ENCODE peak calls at places on chromosomes 6 and 20, in four cellular contexts. One of them, this sample, is unnamed.

GRCh38 chr6:33716890-33717632 is 5.6 kb upstream of the UQCC2 start:
- DNase-seq in stimulated activated CD8-positive, alpha-beta memory T cell treated with anti-CD3 and anti-CD28 coated beads, Interleukin-7, amount 100 ng/mL, for 48 hours: no peak
- DNase-seq in activated CD4-positive, alpha-beta T cell treated with anti-CD3 and anti-CD28 coated beads, Interleukin-2, amount 50 U/mL, for 24 hours: no peak
- DNase-seq in HFF-Myc: no peak
- DNase-seq in this sample: no peak

GRCh38 chr6:157905590-157906337 is 75.9 kb upstream of the SYNJ2 start:
- DNase-seq in stimulated activated CD8-positive, alpha-beta memory T cell treated with anti-CD3 and anti-CD28 coated beads, Interleukin-7, amount 100 ng/mL, for 48 hours: no peak
- DNase-seq in HFF-Myc: no peak
- DNase-seq in activated CD4-positive, alpha-beta T cell treated with anti-CD3 and anti-CD28 coated beads, Interleukin-2, amount 50 U/mL, for 24 hours: no peak
- DNase-seq in this sample: no peak

GRCh38 chr20:44691424-44692423 is 23.4 kb upstream of the CCN5 start:
- DNase-seq in HFF-Myc: no peak
- DNase-seq in stimulated activated CD8-positive, alpha-beta memory T cell treated with anti-CD3 and anti-CD28 coated beads, Interleukin-7, amount 100 ng/mL, for 48 hours: no peak
- DNase-seq in activated CD4-positive, alpha-beta T cell treated with anti-CD3 and anti-CD28 coated beads, Interleukin-2, amount 50 U/mL, for 24 hours: no peak
- DNase-seq in this sample: no peak

GRCh38 chr6:43940393-43941087 is 170.5 kb downstream of the VEGFA start:
- DNase-seq in HFF-Myc: no peak
- DNase-seq in activated CD4-positive, alpha-beta T cell treated with anti-CD3 and anti-CD28 coated beads, Interleukin-2, amount 50 U/mL, for 24 hours: no peak
- DNase-seq in stimulated activated CD8-positive, alpha-beta memory T cell treated with anti-CD3 and anti-CD28 coated beads, Interleukin-7, amount 100 ng/mL, for 48 hours: no peak
- DNase-seq in this sample: no peak

GRCh38 chr6:33983109-33983475 is 162.8 kb downstream of the GRM4 start:
- DNase-seq in stimulated activated CD8-positive, alpha-beta memory T cell treated with anti-CD3 and anti-CD28 coated beads, Interleukin-7, amount 100 ng/mL, for 48 hours: no peak
- DNase-seq in HFF-Myc: no peak
- DNase-seq in activated CD4-positive, alpha-beta T cell treated with anti-CD3 and anti-CD28 coated beads, Interleukin-2, amount 50 U/mL, for 24 hours: no peak
- DNase-seq in this sample: no peak

GRCh38 chr6:67683960-67684359 is 951.1 kb upstream of the ADGRB3 start:
- DNase-seq in HFF-Myc: peak
- DNase-seq in stimulated activated CD8-positive, alpha-beta memory T cell treated with anti-CD3 and anti-CD28 coated beads, Interleukin-7, amount 100 ng/mL, for 48 hours: no peak
- DNase-seq in activated CD4-positive, alpha-beta T cell treated with anti-CD3 and anti-CD28 coated beads, Interleukin-2, amount 50 U/mL, for 24 hours: no peak
- DNase-seq in this sample: no peak

GRCh38 chr6:149934249-149935156 is 7.3 kb upstream of the ULBP2 start:
- DNase-seq in HFF-Myc: peak
- DNase-seq in stimulated activated CD8-positive, alpha-beta memory T cell treated with anti-CD3 and anti-CD28 coated beads, Interleukin-7, amount 100 ng/mL, for 48 hours: peak
- DNase-seq in activated CD4-positive, alpha-beta T cell treated with anti-CD3 and anti-CD28 coated beads, Interleukin-2, amount 50 U/mL, for 24 hours: peak
- DNase-seq in this sample: no peak

GRCh38 chr6:3744211-3744900 is 7.2 kb downstream of the PXDC1 start:
- DNase-seq in HFF-Myc: no peak
- DNase-seq in stimulated activated CD8-positive, alpha-beta memory T cell treated with anti-CD3 and anti-CD28 coated beads, Interleukin-7, amount 100 ng/mL, for 48 hours: no peak
- DNase-seq in activated CD4-positive, alpha-beta T cell treated with anti-CD3 and anti-CD28 coated beads, Interleukin-2, amount 50 U/mL, for 24 hours: no peak
- DNase-seq in this sample: no peak

GRCh38 chr6:33904050-33904827 is 100.4 kb upstream of the MLN start:
- DNase-seq in HFF-Myc: no peak
- DNase-seq in stimulated activated CD8-positive, alpha-beta memory T cell treated with anti-CD3 and anti-CD28 coated beads, Interleukin-7, amount 100 ng/mL, for 48 hours: peak
- DNase-seq in activated CD4-positive, alpha-beta T cell treated with anti-CD3 and anti-CD28 coated beads, Interleukin-2, amount 50 U/mL, for 24 hours: peak
- DNase-seq in this sample: no peak

GRCh38 chr6:42400886-42401604 is 50.7 kb downstream of the TRERF1 start:
- DNase-seq in HFF-Myc: no peak
- DNase-seq in activated CD4-positive, alpha-beta T cell treated with anti-CD3 and anti-CD28 coated beads, Interleukin-2, amount 50 U/mL, for 24 hours: no peak
- DNase-seq in stimulated activated CD8-positive, alpha-beta memory T cell treated with anti-CD3 and anti-CD28 coated beads, Interleukin-7, amount 100 ng/mL, for 48 hours: no peak
- DNase-seq in this sample: no peak

GRCh38 chr6:47153066-47153755 is 111.1 kb upstream of the ADGRF1 start:
- DNase-seq in activated CD4-positive, alpha-beta T cell treated with anti-CD3 and anti-CD28 coated beads, Interleukin-2, amount 50 U/mL, for 24 hours: no peak
- DNase-seq in stimulated activated CD8-positive, alpha-beta memory T cell treated with anti-CD3 and anti-CD28 coated beads, Interleukin-7, amount 100 ng/mL, for 48 hours: no peak
- DNase-seq in HFF-Myc: no peak
- DNase-seq in this sample: no peak

GRCh38 chr6:108968325-108968724 is 120.1 kb downstream of the ARMC2 start:
- DNase-seq in activated CD4-positive, alpha-beta T cell treated with anti-CD3 and anti-CD28 coated beads, Interleukin-2, amount 50 U/mL, for 24 hours: no peak
- DNase-seq in stimulated activated CD8-positive, alpha-beta memory T cell treated with anti-CD3 and anti-CD28 coated beads, Interleukin-7, amount 100 ng/mL, for 48 hours: no peak
- DNase-seq in HFF-Myc: no peak
- DNase-seq in this sample: no peak

GRCh38 chr6:53795702-53796450 is 1.1 kb downstream of the LRRC1 start:
- DNase-seq in HFF-Myc: no peak
- DNase-seq in stimulated activated CD8-positive, alpha-beta memory T cell treated with anti-CD3 and anti-CD28 coated beads, Interleukin-7, amount 100 ng/mL, for 48 hours: no peak
- DNase-seq in activated CD4-positive, alpha-beta T cell treated with anti-CD3 and anti-CD28 coated beads, Interleukin-2, amount 50 U/mL, for 24 hours: no peak
- DNase-seq in this sample: peak

GRCh38 chr6:30135757-30136156 is at the start of gene TRIM40:
- DNase-seq in stimulated activated CD8-positive, alpha-beta memory T cell treated with anti-CD3 and anti-CD28 coated beads, Interleukin-7, amount 100 ng/mL, for 48 hours: no peak
- DNase-seq in activated CD4-positive, alpha-beta T cell treated with anti-CD3 and anti-CD28 coated beads, Interleukin-2, amount 50 U/mL, for 24 hours: no peak
- DNase-seq in HFF-Myc: no peak
- DNase-seq in this sample: no peak

GRCh38 chr6:116764961-116765841 is at the start of gene FAM162B:
- DNase-seq in HFF-Myc: no peak
- DNase-seq in activated CD4-positive, alpha-beta T cell treated with anti-CD3 and anti-CD28 coated beads, Interleukin-2, amount 50 U/mL, for 24 hours: no peak
- DNase-seq in stimulated activated CD8-positive, alpha-beta memory T cell treated with anti-CD3 and anti-CD28 coated beads, Interleukin-7, amount 100 ng/mL, for 48 hours: no peak
- DNase-seq in this sample: peak

GRCh38 chr20:50668326-50668725 is 23.0 kb downstream of the RIPOR3 start:
- DNase-seq in stimulated activated CD8-positive, alpha-beta memory T cell treated with anti-CD3 and anti-CD28 coated beads, Interleukin-7, amount 100 ng/mL, for 48 hours: no peak
- DNase-seq in activated CD4-positive, alpha-beta T cell treated with anti-CD3 and anti-CD28 coated beads, Interleukin-2, amount 50 U/mL, for 24 hours: no peak
- DNase-seq in HFF-Myc: no peak
- DNase-seq in this sample: no peak

GRCh38 chr6:24394777-24395437 is 7.8 kb upstream of the MRS2 start:
- DNase-seq in HFF-Myc: no peak
- DNase-seq in stimulated activated CD8-positive, alpha-beta memory T cell treated with anti-CD3 and anti-CD28 coated beads, Interleukin-7, amount 100 ng/mL, for 48 hours: no peak
- DNase-seq in activated CD4-positive, alpha-beta T cell treated with anti-CD3 and anti-CD28 coated beads, Interleukin-2, amount 50 U/mL, for 24 hours: no peak
- DNase-seq in this sample: no peak

GRCh38 chr20:46402236-46402886 is 4.1 kb downstream of the ELMO2 start:
- DNase-seq in HFF-Myc: no peak
- DNase-seq in stimulated activated CD8-positive, alpha-beta memory T cell treated with anti-CD3 and anti-CD28 coated beads, Interleukin-7, amount 100 ng/mL, for 48 hours: no peak
- DNase-seq in activated CD4-positive, alpha-beta T cell treated with anti-CD3 and anti-CD28 coated beads, Interleukin-2, amount 50 U/mL, for 24 hours: no peak
- DNase-seq in this sample: no peak

This sample was measured in activated CD8-positive, alpha-beta memory T cell treated with anti-CD3 and anti-CD28 coated beads for 48 hours.